ENCODE peak calls at places on chromosomes 6 and 20, in four cellular contexts. One of them, this sample, is unnamed.

GRCh38 chr6:112639436-112639835 is 292.3 kb downstream of the RFPL4B start:
- DNase-seq in iris pigment epithelial cell: peak; percentile 73
- DNase-seq in stimulated activated CD4-positive, alpha-beta T cell treated with anti-CD3 and anti-CD28 coated beads, Interleukin-4, amount 100 ng/mL, for 24 hours: no peak
- DNase-seq in activated T-helper 1 cell treated with anti-CD3 and anti-CD28 coated beads, Interleukin-12 subunit alpha, Interleukin-12 subunit beta, Interleukin-2, Interleukin-4 antibody, amounts not matched to agents 30 ng/mL and 10 ng/mL and 1 ng/mL, durations not matched to agents 14 hours and 24 hours and 36 hours: no peak
- DNase-seq in this sample: peak; percentile 72

GRCh38 chr6:137978252-137978896 is 111.3 kb downstream of the TNFAIP3 start:
- DNase-seq in activated T-helper 1 cell treated with anti-CD3 and anti-CD28 coated beads, Interleukin-12 subunit alpha, Interleukin-12 subunit beta, Interleukin-2, Interleukin-4 antibody, amounts not matched to agents 30 ng/mL and 10 ng/mL and 1 ng/mL, durations not matched to agents 14 hours and 24 hours and 36 hours: no peak
- DNase-seq in stimulated activated CD4-positive, alpha-beta T cell treated with anti-CD3 and anti-CD28 coated beads, Interleukin-4, amount 100 ng/mL, for 24 hours: peak; percentile 20
- DNase-seq in iris pigment epithelial cell: no peak
- DNase-seq in this sample: no peak

GRCh38 chr20:9838378-9839295 is at the start of gene PAK5:
- DNase-seq in stimulated activated CD4-positive, alpha-beta T cell treated with anti-CD3 and anti-CD28 coated beads, Interleukin-4, amount 100 ng/mL, for 24 hours: no peak
- DNase-seq in activated T-helper 1 cell treated with anti-CD3 and anti-CD28 coated beads, Interleukin-12 subunit alpha, Interleukin-12 subunit beta, Interleukin-2, Interleukin-4 antibody, amounts not matched to agents 30 ng/mL and 10 ng/mL and 1 ng/mL, durations not matched to agents 14 hours and 24 hours and 36 hours: no peak
- DNase-seq in iris pigment epithelial cell: peak; percentile 36
- DNase-seq in this sample: peak; percentile 2

GRCh38 chr6:26240981-26241770 is 123.8 kb upstream of the BTN3A2 start:
- DNase-seq in iris pigment epithelial cell: peak; percentile 96
- DNase-seq in activated T-helper 1 cell treated with anti-CD3 and anti-CD28 coated beads, Interleukin-12 subunit alpha, Interleukin-12 subunit beta, Interleukin-2, Interleukin-4 antibody, amounts not matched to agents 30 ng/mL and 10 ng/mL and 1 ng/mL, durations not matched to agents 14 hours and 24 hours and 36 hours: peak; percentile 50
- DNase-seq in stimulated activated CD4-positive, alpha-beta T cell treated with anti-CD3 and anti-CD28 coated beads, Interleukin-4, amount 100 ng/mL, for 24 hours: peak; percentile 49
- DNase-seq in this sample: peak; percentile 88

GRCh38 chr6:43172127-43173007 is 1.3 kb downstream of the SRF start:
- DNase-seq in stimulated activated CD4-positive, alpha-beta T cell treated with anti-CD3 and anti-CD28 coated beads, Interleukin-4, amount 100 ng/mL, for 24 hours: peak; percentile 56
- DNase-seq in activated T-helper 1 cell treated with anti-CD3 and anti-CD28 coated beads, Interleukin-12 subunit alpha, Interleukin-12 subunit beta, Interleukin-2, Interleukin-4 antibody, amounts not matched to agents 30 ng/mL and 10 ng/mL and 1 ng/mL, durations not matched to agents 14 hours and 24 hours and 36 hours: peak; percentile 54
- DNase-seq in iris pigment epithelial cell: peak; percentile 42
- DNase-seq in this sample: peak; percentile 33

GRCh38 chr6:3887150-3887700 is 38.1 kb downstream of the FAM50B start:
- DNase-seq in iris pigment epithelial cell: peak; percentile 56
- DNase-seq in stimulated activated CD4-positive, alpha-beta T cell treated with anti-CD3 and anti-CD28 coated beads, Interleukin-4, amount 100 ng/mL, for 24 hours: no peak
- DNase-seq in activated T-helper 1 cell treated with anti-CD3 and anti-CD28 coated beads, Interleukin-12 subunit alpha, Interleukin-12 subunit beta, Interleukin-2, Interleukin-4 antibody, amounts not matched to agents 30 ng/mL and 10 ng/mL and 1 ng/mL, durations not matched to agents 14 hours and 24 hours and 36 hours: no peak
- DNase-seq in this sample: peak; percentile 61

GRCh38 chr6:5135783-5136376 is 50.7 kb downstream of the PPP1R3G start:
- DNase-seq in stimulated activated CD4-positive, alpha-beta T cell treated with anti-CD3 and anti-CD28 coated beads, Interleukin-4, amount 100 ng/mL, for 24 hours: peak; percentile 43
- DNase-seq in activated T-helper 1 cell treated with anti-CD3 and anti-CD28 coated beads, Interleukin-12 subunit alpha, Interleukin-12 subunit beta, Interleukin-2, Interleukin-4 antibody, amounts not matched to agents 30 ng/mL and 10 ng/mL and 1 ng/mL, durations not matched to agents 14 hours and 24 hours and 36 hours: peak; percentile 14
- DNase-seq in iris pigment epithelial cell: peak; percentile 43
- DNase-seq in this sample: peak; percentile 52

GRCh38 chr6:144190593-144190992 is 40.3 kb downstream of the STX11 start:
- DNase-seq in iris pigment epithelial cell: peak; percentile 62
- DNase-seq in stimulated activated CD4-positive, alpha-beta T cell treated with anti-CD3 and anti-CD28 coated beads, Interleukin-4, amount 100 ng/mL, for 24 hours: no peak
- DNase-seq in activated T-helper 1 cell treated with anti-CD3 and anti-CD28 coated beads, Interleukin-12 subunit alpha, Interleukin-12 subunit beta, Interleukin-2, Interleukin-4 antibody, amounts not matched to agents 30 ng/mL and 10 ng/mL and 1 ng/mL, durations not matched to agents 14 hours and 24 hours and 36 hours: no peak
- DNase-seq in this sample: peak; percentile 56

GRCh38 chr6:90217621-90218496 is 78.8 kb downstream of the BACH2 start:
- DNase-seq in stimulated activated CD4-positive, alpha-beta T cell treated with anti-CD3 and anti-CD28 coated beads, Interleukin-4, amount 100 ng/mL, for 24 hours: peak; percentile 50
- DNase-seq in iris pigment epithelial cell: peak; percentile 75
- DNase-seq in activated T-helper 1 cell treated with anti-CD3 and anti-CD28 coated beads, Interleukin-12 subunit alpha, Interleukin-12 subunit beta, Interleukin-2, Interleukin-4 antibody, amounts not matched to agents 30 ng/mL and 10 ng/mL and 1 ng/mL, durations not matched to agents 14 hours and 24 hours and 36 hours: no peak
- DNase-seq in this sample: peak; percentile 70

GRCh38 chr20:16363832-16364687 is 209.2 kb downstream of the KIF16B start:
- DNase-seq in activated T-helper 1 cell treated with anti-CD3 and anti-CD28 coated beads, Interleukin-12 subunit alpha, Interleukin-12 subunit beta, Interleukin-2, Interleukin-4 antibody, amounts not matched to agents 30 ng/mL and 10 ng/mL and 1 ng/mL, durations not matched to agents 14 hours and 24 hours and 36 hours: no peak
- DNase-seq in stimulated activated CD4-positive, alpha-beta T cell treated with anti-CD3 and anti-CD28 coated beads, Interleukin-4, amount 100 ng/mL, for 24 hours: no peak
- DNase-seq in iris pigment epithelial cell: no peak
- DNase-seq in this sample: peak; percentile 50

GRCh38 chr20:4131911-4132310 is 116.6 kb upstream of the RNF24 start:
- DNase-seq in stimulated activated CD4-positive, alpha-beta T cell treated with anti-CD3 and anti-CD28 coated beads, Interleukin-4, amount 100 ng/mL, for 24 hours: no peak
- DNase-seq in activated T-helper 1 cell treated with anti-CD3 and anti-CD28 coated beads, Interleukin-12 subunit alpha, Interleukin-12 subunit beta, Interleukin-2, Interleukin-4 antibody, amounts not matched to agents 30 ng/mL and 10 ng/mL and 1 ng/mL, durations not matched to agents 14 hours and 24 hours and 36 hours: no peak
- DNase-seq in iris pigment epithelial cell: no peak
- DNase-seq in this sample: no peak

This sample was measured in fibroblast of villous mesenchyme.